ENCODE peak calls at places on chromosomes 11 and 22, in ten cellular contexts. O is ovary, Z is NCI-H2227 treated with DMSO at 0.1 percent for 48 hours, Q is NT2/D1, G is endothelial cell of umbilical vein, C is germinal center, M is T-helper 2 cell, I is kidney glomerular epithelial cell, J is body of pancreas, A is NCI-H460. K is an unnamed sample.

GRCh38 chr22:17590586-17590985 is 27.3 kb downstream of the SLC25A18 start:
- DNase-seq in I (no peak), G (no peak), Z (no peak), J (no peak), Q (no peak), M (no peak), C (no peak), O (no peak), A (no peak), K (no peak)

GRCh38 chr11:60970369-60970774 is 1.1 kb upstream of the CD6 start:
- DNase-seq in G (peak; percentile 36), A (peak; percentile 13), Q (peak; percentile 46), O (peak; percentile 61), C (peak; percentile 82), Z (no peak), I (no peak), J (peak; percentile 68), M (peak; percentile 81), K (peak; percentile 35)

GRCh38 chr11:17208257-17208999 is 642 bp upstream of the PIK3C2A start:
- DNase-seq in M (peak; percentile 75), Q (peak; percentile 52), C (peak; percentile 75), I (peak; percentile 82), J (peak; percentile 69), A (peak; percentile 11), Z (peak; percentile 89), O (no peak), G (peak; percentile 88), K (peak; percentile 73)

GRCh38 chr11:984576-984975 is 51.9 kb downstream of the MUC6 start:
- DNase-seq in C (no peak), J (no peak), I (no peak), A (no peak), G (no peak), Z (no peak), M (no peak), Q (no peak), O (no peak), K (no peak)

GRCh38 chr11:128391809-128392208 is 195.5 kb downstream of the ETS1 start:
- DNase-seq in G (peak; percentile 17), M (no peak), O (no peak), Z (no peak), I (no peak), Q (no peak), J (no peak), A (no peak), C (no peak), K (no peak)

GRCh38 chr11:67613313-67613959 is 6.7 kb downstream of the NDUFV1 start:
- DNase-seq in A (no peak), G (no peak), I (no peak), Z (no peak), M (no peak), O (no peak), C (no peak), Q (no peak), J (peak; percentile 12), K (no peak)

GRCh38 chr11:18540207-18541009 is 13.7 kb upstream of the TSG101 start:
- DNase-seq in Q (no peak), M (peak; percentile 57), G (peak; percentile 43), Z (peak; percentile 22), I (peak; percentile 4), A (no peak), J (no peak), C (no peak), O (no peak), K (peak; percentile 7)

GRCh38 chr11:102451041-102451692 is 1.4 kb downstream of the TMEM123 start:
- DNase-seq in Q (no peak), G (peak; percentile 43), A (no peak), M (no peak), I (peak; percentile 58), Z (no peak), O (no peak), C (no peak), J (no peak), K (no peak)

GRCh38 chr11:19253149-19253540 is 12.4 kb upstream of the E2F8 start:
- DNase-seq in Z (no peak), J (no peak), I (no peak), M (no peak), O (no peak), A (no peak), C (no peak), G (no peak), Q (no peak), K (peak; percentile 26)

GRCh38 chr11:10042699-10043098 is 251.3 kb downstream of the SBF2 start:
- DNase-seq in O (no peak), Q (no peak), Z (no peak), A (no peak), C (no peak), I (no peak), G (no peak), M (no peak), J (no peak), K (no peak)

GRCh38 chr22:47407626-47408025 is 645.2 kb downstream of the TBC1D22A start:
- DNase-seq in I (no peak), J (no peak), M (no peak), Z (no peak), G (no peak), O (no peak), Q (no peak), A (no peak), C (no peak), K (no peak)

GRCh38 chr11:67648140-67648795 is 2.3 kb downstream of the ACY3 start:
- DNase-seq in G (no peak), Q (no peak), A (peak; percentile 18), M (peak; percentile 77), I (no peak), O (no peak), Z (no peak), C (peak; percentile 86), J (peak; percentile 72), K (peak; percentile 56)

GRCh38 chr11:57316017-57316416 is 8.7 kb downstream of the TNKS1BP1 start:
- DNase-seq in Q (no peak), I (peak; percentile 21), Z (peak; percentile 58), O (no peak), C (no peak), J (no peak), M (no peak), G (no peak), A (no peak), K (no peak)

GRCh38 chr11:78941226-78941851 is 366.7 kb upstream of the NARS2 start:
- DNase-seq in Q (no peak), I (no peak), J (no peak), M (no peak), G (no peak), A (no peak), C (no peak), O (no peak), Z (no peak), K (no peak)

GRCh38 chr11:122963981-122964380 is 17.7 kb downstream of the BSX start:
- DNase-seq in I (no peak), J (no peak), Z (no peak), C (no peak), Q (no peak), A (no peak), O (no peak), M (no peak), G (no peak), K (no peak)

K was measured in COR-L47.